ENCODE peak calls at places on chromosomes 6 and 20, in four cellular contexts. W is coronary artery, B is cardiac muscle cell, F is glutamatergic neuron. J is an unnamed sample.
A peak's percentile ranks its signal among the peaks of the same experiment; 100 is the strongest.

GRCh38 chr6:17519120-17519519 is 81.0 kb upstream of the FAM8A1 start:
- DNase-seq in W (no peak), B (no peak), F (no peak), J (no peak)

GRCh38 chr6:146879406-146880117 is 280.8 kb downstream of the ADGB start:
- DNase-seq in W (no peak), F (no peak), B (no peak), J (no peak)

GRCh38 chr6:144920391-144920983 is 635.4 kb downstream of the UTRN start:
- DNase-seq in W (no peak), F (no peak), B (no peak), J (no peak)

GRCh38 chr6:134005824-134006223 is 46.6 kb downstream of the SLC2A12 start:
- DNase-seq in F (no peak), W (no peak), B (no peak), J (no peak)

GRCh38 chr20:54379893-54380292 is 95.5 kb upstream of the DOK5 start:
- DNase-seq in B (no peak), F (no peak), W (no peak), J (no peak)

GRCh38 chr20:57008217-57008616 is 258.2 kb downstream of the BMP7 start:
- DNase-seq in F (no peak), W (no peak), B (no peak), J (no peak)

GRCh38 chr6:164039954-164040375 is 625.4 kb downstream of the QKI start:
- DNase-seq in B (peak; percentile 8), W (no peak), F (no peak), J (no peak)

GRCh38 chr6:101722481-101722880 is 329.0 kb downstream of the GRIK2 start:
- DNase-seq in F (no peak), B (peak; percentile 54), W (no peak), J (no peak)

GRCh38 chr20:58691773-58692578 is 624 bp upstream of the NPEPL1 start:
- DNase-seq in W (peak; percentile 81), B (peak; percentile 84), F (no peak), J (no peak)

GRCh38 chr6:23106951-23107350 is 537.6 kb downstream of the HDGFL1 start:
- DNase-seq in B (peak; percentile 3), F (no peak), W (no peak), J (no peak)

GRCh38 chr6:44004625-44005506 is 122.4 kb downstream of the MRPL14 start:
- DNase-seq in F (no peak), B (no peak), W (no peak), J (no peak)

GRCh38 chr20:44273231-44274215 is 26.4 kb downstream of the GDAP1L1 start:
- DNase-seq in F (no peak), W (no peak), B (no peak), J (no peak)

GRCh38 chr6:166584813-166585429 is 1.6 kb downstream of the RAMACL start:
- DNase-seq in B (no peak), W (no peak), F (no peak), J (no peak)

GRCh38 chr6:45969883-45970282 is 45.8 kb downstream of the CLIC5 start:
- DNase-seq in F (no peak), B (no peak), W (no peak), J (no peak)

GRCh38 chr20:48405909-48406308 is 421.9 kb downstream of the PREX1 start:
- DNase-seq in W (no peak), F (no peak), B (no peak), J (no peak)

GRCh38 chr6:107116923-107117417 is 1.7 kb upstream of the BEND3 start:
- DNase-seq in B (no peak), F (no peak), W (no peak), J (no peak)

GRCh38 chr6:11363881-11364576 is 131.6 kb upstream of the NEDD9 start:
- DNase-seq in W (no peak), F (no peak), B (no peak), J (no peak)

GRCh38 chr6:165245287-165245686 is 64.1 kb downstream of the C6orf118 start:
- DNase-seq in W (no peak), F (no peak), B (peak; percentile 58), J (no peak)

GRCh38 chr6:147958683-147959082 is 384.0 kb upstream of the SASH1 start:
- DNase-seq in B (no peak), W (no peak), F (no peak), J (no peak)

GRCh38 chr20:661474-662288 is 8.7 kb upstream of the SRXN1 start:
- DNase-seq in F (no peak), W (no peak), B (no peak), J (no peak)

GRCh38 chr20:433300-433975 is 25.3 kb downstream of the RBCK1 start:
- DNase-seq in W (no peak), F (no peak), B (no peak), J (no peak)

GRCh38 chr6:72522735-72523141 is 99.1 kb upstream of the KCNQ5 start:
- DNase-seq in B (no peak), F (peak; percentile 27), W (no peak), J (no peak)

GRCh38 chr6:98384766-98385165 is 449.6 kb upstream of the POU3F2 start:
- DNase-seq in F (no peak), B (no peak), W (no peak), J (no peak)

GRCh38 chr20:53950031-53950430 is 120.4 kb downstream of the BCAS1 start:
- DNase-seq in F (no peak), B (peak; percentile 21), W (no peak), J (no peak)

GRCh38 chr20:17799575-17799974 is 99.8 kb downstream of the BANF2 start:
- DNase-seq in B (no peak), W (no peak), F (no peak), J (no peak)

GRCh38 chr6:81842254-81842653 is 89.8 kb upstream of the TENT5A start:
- DNase-seq in B (no peak), W (no peak), F (no peak), J (no peak)

GRCh38 chr6:87139236-87139635 is 16.1 kb upstream of the ZNF292 start:
- DNase-seq in B (peak; percentile 61), F (no peak), W (no peak), J (no peak)

GRCh38 chr6:106546322-106547052 is 82.8 kb downstream of the RTN4IP1 start:
- DNase-seq in F (no peak), W (no peak), B (peak; percentile 69), J (no peak)

GRCh38 chr6:45630314-45630713 is 252.6 kb upstream of the SUPT3H start:
- DNase-seq in F (no peak), W (no peak), B (no peak), J (no peak)

GRCh38 chr20:62668441-62669027 is 26.2 kb downstream of the SLCO4A1 start:
- DNase-seq in B (peak; percentile 84), F (peak; percentile 87), W (no peak), J (peak; percentile 87)

DNA sequence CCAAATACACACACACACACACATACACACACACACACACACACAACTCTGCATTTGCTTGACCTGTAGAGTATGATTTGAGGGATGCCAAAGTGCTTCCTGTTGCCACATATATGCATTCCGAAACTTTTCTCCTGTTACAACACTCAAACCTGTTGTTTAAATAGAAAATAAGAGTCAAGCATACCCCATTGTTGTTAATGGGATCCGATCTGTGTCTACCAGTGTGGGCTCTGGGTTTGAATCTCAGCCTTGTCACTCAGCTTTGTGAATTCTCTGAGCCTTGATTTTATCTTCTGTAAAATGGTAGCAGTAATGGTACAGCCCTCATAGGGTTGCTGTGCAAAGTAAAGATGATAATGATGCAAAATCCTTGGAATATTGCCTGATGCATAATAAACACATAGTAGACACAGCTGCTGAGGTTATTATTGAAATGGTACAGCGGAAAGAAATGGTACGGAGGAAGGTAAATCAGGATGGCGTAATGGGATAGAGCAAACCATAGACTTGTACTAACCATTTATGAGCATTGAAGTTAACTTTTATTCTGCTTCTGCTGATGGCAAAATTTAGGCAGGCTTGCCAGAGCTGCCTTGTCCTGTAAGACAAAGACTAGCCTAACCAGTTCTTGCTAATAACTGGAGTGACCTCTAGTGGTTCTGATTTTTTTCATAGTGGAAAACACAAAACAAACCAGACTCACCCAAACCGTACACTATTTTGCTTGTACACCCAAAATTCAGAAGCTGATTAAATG is 113.4 kb upstream of the PHACTR1 start:
- DNase-seq in B (peak; percentile 92), W (no peak), F (no peak), J (no peak)
- TF ChIP-seq CTCF in B (peak; percentile 59), W (peak; percentile 35), F (peak; percentile 46), J (peak; percentile 73)

DNA sequence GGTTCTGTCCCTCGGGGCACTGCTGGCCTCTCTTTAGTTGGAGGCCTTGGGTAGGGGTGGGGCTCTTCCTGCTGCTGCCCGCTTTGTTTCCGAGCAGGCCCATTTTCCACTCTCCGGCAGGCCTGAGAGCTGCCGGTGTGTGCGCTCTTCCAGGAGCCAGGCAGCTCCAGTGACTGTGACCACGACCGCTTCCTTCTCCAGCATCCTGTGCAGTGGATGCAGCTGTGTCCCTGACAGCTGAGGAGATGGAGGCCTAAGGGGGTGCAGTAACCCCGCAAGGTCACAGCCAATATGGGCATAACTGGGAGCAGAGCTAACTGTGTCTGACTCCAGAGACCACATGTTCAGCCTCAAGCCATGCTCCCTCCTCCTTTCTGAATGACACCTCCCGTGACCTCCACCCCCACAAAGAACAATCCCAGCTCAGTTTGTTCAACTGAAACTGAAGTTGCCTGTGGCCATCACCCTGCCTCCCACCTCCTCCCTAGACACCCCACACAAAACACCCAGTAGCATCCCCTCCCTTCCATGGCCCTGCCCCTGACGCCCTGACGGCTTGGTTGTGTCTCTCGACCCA is 28.0 kb downstream of the SPATA2 start:
- DNase-seq in W (no peak), B (no peak), F (no peak), J (peak; percentile 45)
- TF ChIP-seq CTCF in W (no peak), B (no peak), F (no peak), J (no peak)

DNA sequence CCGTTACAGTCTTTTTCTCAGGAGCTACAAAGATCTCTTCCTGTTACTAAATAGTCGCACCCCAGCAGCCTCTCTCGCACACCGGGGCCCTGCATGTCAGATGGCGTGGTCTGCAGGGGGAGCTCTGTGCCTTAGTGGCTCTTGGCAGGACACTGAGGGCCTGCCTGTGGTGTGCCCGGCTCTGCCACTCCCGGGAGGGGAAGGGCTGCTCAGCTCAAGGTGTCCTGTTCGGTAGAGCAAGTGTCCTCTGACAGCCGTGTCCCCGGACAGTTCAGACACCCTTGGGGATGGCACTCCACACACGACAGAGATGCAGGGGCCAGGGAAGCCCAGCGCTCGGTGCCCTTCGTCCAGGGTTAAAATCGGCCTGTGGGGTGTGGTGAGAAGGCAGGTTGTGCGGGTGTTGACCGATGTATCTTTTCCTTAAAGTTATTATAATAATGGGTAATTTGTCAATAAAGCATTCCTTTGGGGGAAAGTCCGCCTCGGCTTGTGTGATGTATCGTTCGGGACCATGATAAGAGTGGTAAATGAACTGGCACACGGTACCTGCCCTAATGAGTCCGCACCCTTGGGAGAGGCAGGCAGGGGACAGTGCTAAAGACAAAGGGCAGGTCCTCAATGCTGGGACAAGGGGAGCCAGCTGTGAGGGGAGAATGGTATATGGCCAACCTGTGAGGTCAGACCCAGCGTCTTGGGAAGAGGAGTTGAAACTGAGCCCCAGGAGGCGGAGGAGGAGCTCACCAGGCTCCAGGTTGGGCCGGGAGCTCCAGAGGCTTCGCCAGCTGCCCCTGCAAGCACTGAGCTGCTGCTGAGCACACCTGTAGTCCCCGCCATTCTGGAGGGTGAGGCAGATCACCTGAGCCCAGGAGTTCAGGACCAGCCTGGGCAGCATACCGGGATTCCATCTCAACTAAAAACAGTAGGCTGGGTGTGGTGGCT is 3.6 kb upstream of the DNAJC5 start:
- DNase-seq in B (no peak), F (no peak), W (no peak), J (no peak)
- TF ChIP-seq CTCF in B (no peak), F (no peak), W (no peak), J (no peak)

GRCh38 chr6:35759401-35759800 is 17.0 kb upstream of the CLPSL2 start:
- DNase-seq in F (no peak), W (no peak), B (no peak), J (no peak)

GRCh38 chr6:35755525-35755924 is 18.7 kb downstream of the ARMC12 start:
- DNase-seq in W (no peak), B (no peak), F (no peak), J (no peak)

GRCh38 chr6:35754452-35755321 is 17.9 kb downstream of the ARMC12 start:
- DNase-seq in B (no peak), W (no peak), F (no peak), J (no peak)

GRCh38 chr6:35752330-35752729 is 15.5 kb downstream of the ARMC12 start:
- DNase-seq in F (no peak), B (no peak), W (no peak), J (no peak)

GRCh38 chr6:35757461-35758123 is 18.8 kb upstream of the CLPSL2 start:
- DNase-seq in B (peak; percentile 63), W (no peak), F (no peak), J (peak; percentile 33)
- TF ChIP-seq CTCF in B (peak; percentile 63), W (no peak), F (no peak), J (peak; percentile 52)